ENCODE peak calls at places on chromosome 20, in four cellular contexts. V, L, T and S are unnamed samples.

GRCh38 chr20:58480455-58481356 is 34.5 kb downstream of the APCDD1L start:
- DNase-seq in V (no peak), L (no peak), T (no peak), S (no peak)

GRCh38 chr20:1941226-1941625 is 46.0 kb downstream of the SIRPA start:
- DNase-seq in V (no peak), L (no peak), T (no peak), S (no peak)

GRCh38 chr20:309306-309840 is 12.0 kb downstream of the ZCCHC3 start:
- DNase-seq in V (no peak), L (no peak), T (peak), S (no peak)

GRCh38 chr20:61449057-61449456 is 197.0 kb downstream of the CDH4 start:
- DNase-seq in V (no peak), L (no peak), T (peak), S (no peak)

GRCh38 chr20:60010689-60011417 is 52.6 kb downstream of the CDH26 start:
- DNase-seq in V (no peak), L (no peak), T (no peak), S (no peak)

GRCh38 chr20:37773260-37773825 is 79.5 kb downstream of the CTNNBL1 start:
- DNase-seq in V (no peak), L (no peak), T (no peak), S (no peak)

GRCh38 chr20:19947611-19948264 is 69.4 kb upstream of the NAA20 start:
- DNase-seq in V (no peak), L (no peak), T (peak), S (no peak)

GRCh38 chr20:878511-879307 is 37.4 kb downstream of the ANGPT4 start:
- DNase-seq in V (no peak), L (peak), T (peak), S (peak)

GRCh38 chr20:51811040-51811351 is 8.7 kb upstream of the SALL4 start:
- DNase-seq in V (no peak), L (no peak), T (peak), S (no peak)

GRCh38 chr20:2871111-2871465 is 2.2 kb upstream of the PTPRA start:
- DNase-seq in V (no peak), L (no peak), T (no peak), S (no peak)

GRCh38 chr20:16387661-16388060 is 185.6 kb downstream of the KIF16B start:
- DNase-seq in V (no peak), L (no peak), T (no peak), S (no peak)

GRCh38 chr20:38628580-38629470 is 27.2 kb downstream of the ARHGAP40 start:
- DNase-seq in V (no peak), L (no peak), T (no peak), S (no peak)

GRCh38 chr20:62269871-62270270 is 31.6 kb downstream of the OSBPL2 start:
- DNase-seq in V (no peak), L (no peak), T (no peak), S (no peak)

GRCh38 chr20:19935842-19936241 is 81.3 kb upstream of the NAA20 start:
- DNase-seq in V (no peak), L (no peak), T (peak), S (no peak)

GRCh38 chr20:17854307-17854903 is 114.2 kb downstream of the SNX5 start:
- DNase-seq in V (peak), L (peak), T (peak), S (peak)

GRCh38 chr20:3908667-3909066 is 19.5 kb downstream of the PANK2 start:
- DNase-seq in V (no peak), L (no peak), T (no peak), S (no peak)

GRCh38 chr20:8788831-8789230 is 280.1 kb upstream of the PLCB4 start:
- DNase-seq in V (no peak), L (no peak), T (peak), S (no peak)

GRCh38 chr20:19968488-19969073 is 48.6 kb upstream of the NAA20 start:
- DNase-seq in V (no peak), L (peak), T (no peak), S (no peak)

GRCh38 chr20:52340036-52340634 is 148.6 kb upstream of the ZFP64 start:
- DNase-seq in V (no peak), L (no peak), T (no peak), S (no peak)

GRCh38 chr20:8875586-8875985 is 193.3 kb upstream of the PLCB4 start:
- DNase-seq in V (no peak), L (no peak), T (no peak), S (no peak)

GRCh38 chr20:32764000-32764960 is 2.1 kb downstream of the DNMT3B start:
- DNase-seq in V (no peak), L (no peak), T (no peak), S (peak)

GRCh38 chr20:32762754-32763201 is 593 bp downstream of the DNMT3B start:
- DNase-seq in V (no peak), L (peak), T (peak), S (peak)

GRCh38 chr20:32763202-32763999 is 1.2 kb downstream of the DNMT3B start:
- DNase-seq in V (peak), L (peak), T (peak), S (no peak)

GRCh38 chr20:32772046-32772445 is 9.9 kb downstream of the DNMT3B start:
- DNase-seq in V (no peak), L (no peak), T (no peak), S (no peak)

DNA sequence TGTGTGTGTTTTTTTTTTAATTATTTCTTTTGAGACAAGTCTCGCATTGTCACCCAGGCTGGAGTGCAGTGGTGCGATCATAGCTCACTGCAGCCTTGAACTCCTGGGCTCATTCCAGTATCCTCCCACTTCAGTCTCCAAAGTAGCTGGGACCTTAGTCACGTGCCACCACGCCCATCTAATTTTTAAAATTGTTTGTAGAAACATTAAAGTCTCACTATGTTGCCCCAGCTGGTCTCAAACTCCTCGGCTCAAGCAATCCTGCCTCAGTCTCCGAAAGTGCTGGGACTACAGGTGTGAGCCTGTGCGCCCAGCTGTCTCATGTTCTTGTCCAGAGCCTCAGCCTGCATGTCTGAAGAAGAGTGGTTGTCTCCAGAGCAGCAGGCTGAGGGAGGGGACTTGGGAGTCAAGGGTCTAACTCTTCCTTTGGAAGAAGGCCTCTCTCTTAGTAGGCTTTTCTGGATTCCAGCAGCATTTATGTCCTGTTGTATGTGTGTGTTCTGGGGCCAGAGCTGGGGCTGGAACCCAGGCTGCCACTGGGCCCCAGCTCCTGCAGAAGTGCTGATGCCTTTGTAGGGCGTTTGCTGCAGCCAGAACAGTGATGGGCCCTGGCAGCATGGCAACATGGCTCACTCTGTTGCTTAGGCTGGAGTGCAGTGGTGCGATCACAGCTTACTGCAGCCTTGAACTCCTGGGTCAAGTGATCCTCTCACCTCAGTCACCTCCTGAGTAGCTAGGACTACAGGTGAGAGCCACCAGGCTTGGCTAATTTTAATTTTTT is 5.4 kb downstream of the DNMT3B start:
- DNase-seq in V (no peak), L (no peak), T (no peak), S (no peak)
- TF ChIP-seq CTCF in V (no peak), L (no peak), T (no peak), S (no peak)

GRCh38 chr20:49230575-49231211 is 11.5 kb downstream of the DDX27 start:
- DNase-seq in V (peak), L (no peak), T (no peak), S (no peak)

GRCh38 chr20:49230021-49230420 is 10.8 kb downstream of the DDX27 start:
- DNase-seq in V (no peak), L (no peak), T (no peak), S (no peak)

GRCh38 chr20:49228676-49229075 is 9.5 kb downstream of the DDX27 start:
- DNase-seq in V (no peak), L (no peak), T (no peak), S (no peak)

GRCh38 chr20:49231461-49231860 is 12.2 kb downstream of the DDX27 start:
- DNase-seq in V (no peak), L (no peak), T (no peak), S (no peak)

DNA sequence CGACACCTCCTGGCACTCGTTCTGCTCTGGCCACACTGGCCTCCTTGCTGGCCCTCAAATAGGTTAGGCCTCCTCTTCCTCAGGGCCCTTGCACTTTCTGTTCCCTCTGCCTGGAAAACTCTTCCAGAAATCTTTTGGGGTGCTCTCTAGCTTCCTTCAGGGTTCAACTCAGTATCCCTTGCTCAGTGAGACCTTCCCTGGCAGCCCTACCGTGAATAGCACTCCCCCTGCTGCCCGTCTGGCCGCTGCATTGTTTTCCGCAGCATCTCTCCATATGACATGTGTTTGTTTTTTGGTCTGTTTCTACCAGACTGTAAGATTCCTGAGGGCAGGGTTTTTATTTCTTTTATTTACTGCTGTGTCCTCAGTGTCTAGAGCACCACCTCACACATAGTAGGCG is 6.7 kb downstream of the DDX27 start:
- DNase-seq in V (no peak), L (no peak), T (no peak), S (no peak)
- TF ChIP-seq CTCF in V (no peak), L (no peak), T (no peak), S (no peak)

GRCh38 chr20:10671850-10672578 is 1.8 kb downstream of the JAG1 start:
- DNase-seq in V (peak), L (no peak), T (peak), S (peak)

GRCh38 chr20:10672579-10673127 is 1.1 kb downstream of the JAG1 start:
- DNase-seq in V (peak), L (peak), T (peak), S (peak)

GRCh38 chr20:10670521-10671220 is 3.1 kb downstream of the JAG1 start:
- DNase-seq in V (no peak), L (peak), T (no peak), S (no peak)

GRCh38 chr20:10669843-10670446 is 3.9 kb downstream of the JAG1 start:
- DNase-seq in V (no peak), L (no peak), T (no peak), S (no peak)

GRCh38 chr20:10671221-10671849 is 2.5 kb downstream of the JAG1 start:
- DNase-seq in V (peak), L (peak), T (peak), S (peak)
- TF ChIP-seq CTCF in V (peak), L (peak), T (peak), S (peak)

GRCh38 chr20:24676353-24676977 is 207.0 kb downstream of the SYNDIG1 start:
- DNase-seq in V (peak), L (no peak), T (no peak), S (no peak)
- TF ChIP-seq CTCF in V (no peak), L (no peak), T (no peak), S (no peak)

GRCh38 chr20:57351042-57351783 is at the start of gene RAE1:
- DNase-seq in V (peak), L (peak), T (peak), S (peak)

GRCh38 chr20:57346477-57346876 is 4.6 kb upstream of the RAE1 start:
- DNase-seq in V (peak), L (peak), T (peak), S (peak)

GRCh38 chr20:57352305-57352704 is 1.2 kb downstream of the RAE1 start:
- DNase-seq in V (no peak), L (no peak), T (no peak), S (no peak)

GRCh38 chr20:57347393-57347792 is 3.7 kb upstream of the RAE1 start:
- DNase-seq in V (no peak), L (no peak), T (no peak), S (no peak)

DNA sequence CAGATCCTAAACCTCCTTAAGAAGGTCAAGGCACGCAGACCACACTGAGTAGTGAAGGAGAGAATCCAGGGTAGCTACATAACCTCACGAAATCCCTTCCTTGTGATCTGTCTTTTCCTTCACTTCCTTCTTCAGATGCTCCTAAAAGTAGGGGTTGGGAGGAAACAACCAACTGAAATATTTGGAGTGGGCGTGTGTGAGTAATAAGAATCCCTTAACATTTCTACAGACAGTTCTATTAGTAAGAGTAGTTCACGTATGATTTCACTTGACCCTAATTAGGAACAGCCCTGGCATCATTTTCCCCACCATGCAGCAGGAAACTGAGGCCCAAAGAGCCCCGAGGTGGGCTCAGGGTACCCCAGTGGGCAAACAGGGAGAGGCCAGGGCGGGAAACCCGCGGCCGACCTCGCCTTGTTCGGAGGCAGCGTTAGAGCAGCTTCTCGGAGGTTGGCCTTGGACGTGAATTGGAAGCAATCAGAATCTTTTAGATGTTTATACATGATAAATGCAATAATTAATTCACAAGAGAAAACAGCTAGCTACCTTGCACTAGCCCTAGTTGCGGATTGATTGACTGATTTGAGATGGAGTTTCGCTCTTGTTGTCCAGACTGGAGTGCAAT is 857 bp upstream of the RAE1 start:
- DNase-seq in V (no peak), L (no peak), T (no peak), S (no peak)
- TF ChIP-seq CTCF in V (no peak), L (no peak), T (no peak), S (no peak)

DNA sequence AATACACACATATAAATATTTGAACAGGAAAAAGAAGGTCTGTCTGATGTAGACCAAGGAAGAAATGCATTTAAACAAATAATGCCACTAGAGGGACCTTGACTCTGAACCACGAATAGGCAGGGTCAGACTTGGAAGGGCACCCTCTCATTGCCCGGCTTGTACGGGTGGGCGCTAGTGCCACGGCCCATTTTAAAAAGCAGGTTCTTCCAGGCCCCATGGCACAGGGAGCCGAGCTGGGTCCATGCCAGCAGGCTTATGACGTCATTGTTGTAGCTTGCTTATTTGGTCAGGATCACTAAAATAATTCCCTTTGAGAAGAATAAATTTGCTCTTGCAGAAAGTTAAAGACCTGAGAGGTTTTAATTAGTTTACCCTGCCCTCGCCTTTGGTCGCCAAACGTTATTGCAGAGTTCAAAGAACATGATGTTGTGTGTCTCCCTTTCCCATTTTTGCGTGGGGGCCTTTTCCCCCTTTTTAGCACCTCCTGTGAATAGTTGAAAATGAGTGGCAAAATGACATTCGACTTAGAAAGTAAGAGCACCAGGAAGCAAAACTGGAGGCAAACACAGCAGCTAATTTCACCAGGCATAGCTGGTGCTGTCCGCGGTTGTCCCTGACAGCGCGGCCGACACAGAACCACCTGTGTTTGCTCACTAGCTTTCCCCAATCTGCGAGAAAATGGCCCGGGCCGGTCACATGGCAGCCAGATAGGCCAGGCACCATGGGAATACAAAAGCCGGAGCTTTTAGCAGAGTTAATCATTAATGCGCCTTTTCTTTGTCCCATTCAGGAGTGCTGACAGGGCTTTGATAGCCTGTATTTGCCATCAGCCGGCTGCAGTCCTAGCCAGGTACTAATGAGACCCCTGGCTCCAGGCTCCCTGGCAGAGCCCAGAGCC is 93.8 kb downstream of the FOXA2 start:
- DNase-seq in V (peak), L (no peak), T (peak), S (no peak)
- TF ChIP-seq CTCF in V (no peak), L (peak), T (peak), S (peak)

DNA sequence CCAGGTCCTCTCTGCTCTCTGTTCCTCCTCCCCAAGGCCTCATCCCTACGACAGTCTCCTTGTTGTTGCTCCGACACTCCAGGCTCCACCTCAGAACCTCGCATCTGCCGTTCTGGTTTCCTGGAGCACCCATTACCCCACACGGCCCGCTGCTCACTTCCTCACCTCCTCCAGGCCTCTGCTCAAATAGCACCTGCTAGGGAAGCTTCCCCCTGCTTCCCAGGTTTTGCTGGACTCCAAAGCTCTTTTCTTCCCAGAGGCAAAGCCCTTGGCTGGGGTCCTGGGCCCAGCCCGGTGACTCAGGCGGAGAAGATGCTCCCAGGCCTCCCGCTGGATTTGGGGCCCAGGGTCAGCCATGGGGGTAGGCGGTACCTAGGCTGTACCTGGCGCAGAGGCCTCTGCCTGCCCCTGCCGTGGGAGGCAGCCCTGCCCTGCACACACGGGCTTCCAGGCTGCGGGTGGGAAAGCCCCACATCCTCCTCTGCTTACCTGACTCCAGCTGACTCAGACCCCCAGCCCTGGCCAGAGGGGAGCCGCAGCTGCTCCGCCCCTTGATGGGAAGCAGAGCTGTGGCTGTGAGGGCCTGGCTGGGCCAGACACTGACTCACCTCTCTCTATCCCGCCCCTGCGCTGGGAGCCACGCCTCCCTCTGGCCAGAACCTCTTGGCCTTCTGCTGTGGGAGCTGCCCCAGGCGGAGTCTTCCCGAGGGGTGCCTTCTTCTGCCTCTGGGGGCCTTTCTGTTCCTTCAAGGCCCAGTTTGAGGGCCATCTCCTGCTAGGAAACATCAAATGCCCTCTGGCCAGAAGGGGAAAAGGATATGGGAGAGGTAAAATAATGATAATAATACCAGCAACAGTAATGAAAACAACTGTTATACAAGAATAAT is 130.5 kb downstream of the CEBPB start:
- DNase-seq in V (peak), L (no peak), T (peak), S (peak)
- TF ChIP-seq CTCF in V (no peak), L (no peak), T (no peak), S (no peak)